ENCODE peak calls at places on chromosomes 6 and 20, in seven cellular contexts. O is adrenal gland; U is ascending aorta; L is CD8-positive, alpha-beta memory T cell; P is left ventricle myocardium inferior; X is A549; M is naive thymus-derived CD4-positive, alpha-beta T cell. F is an unnamed sample.

GRCh38 chr20:49287555-49288249 is 9.8 kb upstream of the ZNFX1 start:
- DNase-seq in L (no peak), P (no peak), X (no peak), M (no peak), U (no peak), O (no peak), F (no peak)

GRCh38 chr6:125066964-125067363 is 86.6 kb upstream of the TPD52L1 start:
- DNase-seq in U (no peak), L (no peak), M (peak; percentile 77), X (no peak), P (no peak), O (no peak), F (no peak)

GRCh38 chr6:119313937-119314893 is 35.3 kb downstream of the MAN1A1 start:
- DNase-seq in U (no peak), X (no peak), L (peak; percentile 75), M (peak; percentile 49), O (no peak), P (no peak), F (no peak)

GRCh38 chr6:19311786-19312185 is 525.4 kb upstream of the ID4 start:
- DNase-seq in P (no peak), X (no peak), O (no peak), L (no peak), U (no peak), M (no peak), F (no peak)

GRCh38 chr6:121201108-121201507 is 133.2 kb downstream of the TBC1D32 start:
- DNase-seq in O (no peak), U (no peak), P (no peak), L (no peak), M (no peak), X (no peak), F (no peak)

GRCh38 chr20:24502184-24502583 is 32.8 kb downstream of the SYNDIG1 start:
- DNase-seq in P (no peak), U (peak; percentile 75), O (peak; percentile 53), M (no peak), L (no peak), X (peak; percentile 47), F (no peak)

GRCh38 chr20:50969912-50970311 is 11.3 kb downstream of the MOCS3 start:
- DNase-seq in M (no peak), U (no peak), X (no peak), P (no peak), O (no peak), L (no peak), F (no peak)

GRCh38 chr6:124795879-124796838 is 166.1 kb upstream of the RNF217 start:
- DNase-seq in O (no peak), U (no peak), X (no peak), P (peak; percentile 22), M (no peak), L (no peak), F (no peak)

GRCh38 chr6:85714893-85715530 is 72.3 kb upstream of the SYNCRIP start:
- DNase-seq in U (no peak), L (no peak), X (no peak), M (no peak), P (no peak), O (no peak), F (no peak)
- H3K4me3 ChIP-seq in U (no peak overlapping the region), L (no peak overlapping the region), X (no peak overlapping the region), M (no peak overlapping the region), P (no peak overlapping the region), O (no peak overlapping the region), F (no peak overlapping the region)

GRCh38 chr20:1472556-1473243 is 6.1 kb upstream of the NSFL1C start:
- DNase-seq in O (no peak), M (no peak), L (no peak), P (no peak), U (no peak), X (no peak), F (no peak)

GRCh38 chr20:1473821-1474220 is 7.2 kb upstream of the NSFL1C start:
- DNase-seq in L (no peak), M (no peak), X (no peak), P (no peak), O (no peak), U (no peak), F (no peak)

GRCh38 chr20:1473244-1473635 is 6.6 kb upstream of the NSFL1C start:
- DNase-seq in X (no peak), M (no peak), P (no peak), L (no peak), U (no peak), O (no peak), F (no peak)

GRCh38 chr20:1474325-1474724 is 7.7 kb upstream of the NSFL1C start:
- DNase-seq in P (no peak), X (no peak), O (no peak), L (no peak), U (no peak), M (no peak), F (no peak)

DNA sequence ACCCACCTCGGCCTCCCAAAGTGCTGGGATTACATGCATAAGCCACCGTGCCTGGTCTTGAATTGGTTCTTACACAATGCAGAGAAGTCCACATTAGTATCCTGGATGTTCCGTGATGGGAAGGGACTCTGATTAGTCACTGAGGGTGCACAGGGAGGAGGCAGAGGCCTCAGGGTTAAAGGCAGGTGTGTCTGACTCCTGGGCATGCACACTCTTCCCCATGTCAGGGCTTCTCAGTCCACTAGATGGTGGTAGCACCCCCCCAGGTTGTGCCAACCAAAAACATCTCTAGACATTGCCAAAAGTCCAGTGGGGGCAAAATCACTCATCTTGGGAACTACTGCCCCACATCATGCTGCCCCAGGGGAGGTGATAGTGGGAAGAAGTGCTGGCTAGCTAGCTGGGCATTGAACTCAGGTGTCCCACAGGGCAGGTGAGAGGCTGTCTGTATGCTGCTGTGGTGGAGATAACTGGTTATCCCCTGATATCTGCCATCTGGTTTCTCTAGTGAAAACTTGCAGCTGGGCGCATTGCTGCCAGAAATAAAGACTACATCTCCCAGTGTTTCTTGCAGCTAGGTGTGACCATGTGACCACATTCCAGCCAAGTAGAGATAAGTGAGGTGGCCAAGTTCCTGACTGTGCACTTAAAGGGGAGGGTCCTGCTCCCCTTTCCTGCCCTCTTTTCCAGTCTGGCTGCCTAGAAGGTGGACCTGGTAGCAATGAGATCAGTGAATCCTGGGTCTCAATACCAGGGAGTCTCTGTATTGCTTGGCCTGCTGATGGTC is 8.4 kb upstream of the NSFL1C start:
- DNase-seq in M (no peak), L (no peak), O (no peak), U (no peak), X (no peak), P (no peak), F (no peak)
- H3K4me1 ChIP-seq in M (no peaks in the 10 kb centered on the region), L (no peaks in the 10 kb centered on the region), O (no peaks in the 10 kb centered on the region), U (peaks cover 9% of the 10 kb centered on the region), X (peaks cover 32% of the 10 kb centered on the region), P (peaks cover 3% of the 10 kb centered on the region), F (peaks cover 4% of the 10 kb centered on the region)

DNA sequence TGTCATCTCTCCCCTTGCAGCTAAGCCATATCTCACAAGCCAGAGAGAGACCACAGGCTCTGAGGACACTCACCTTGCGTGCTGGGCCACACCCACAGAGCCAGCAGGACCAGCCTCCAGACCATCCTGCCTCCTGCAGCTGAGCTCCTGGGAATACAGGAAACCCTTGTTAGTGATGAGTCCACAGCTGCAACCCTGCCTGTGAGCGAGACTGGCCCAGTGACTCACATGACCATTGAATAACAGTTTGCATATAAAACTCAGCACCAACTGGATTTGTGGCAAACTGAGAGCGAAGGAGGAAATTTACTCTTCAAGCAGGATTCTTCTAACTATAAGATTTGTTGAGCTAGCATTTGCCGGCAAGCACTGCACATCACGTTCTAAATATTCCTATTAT is 3.0 kb downstream of the THBS2 start:
- DNase-seq in M (no peak), U (peak; percentile 80), L (no peak), X (peak; percentile 2), O (no peak), P (no peak), F (no peak)
- H3K27ac ChIP-seq in M (no peak overlapping the region), U (peak overlapping the region; percentile 71), L (no peak overlapping the region), X (no peak overlapping the region), O (no peak overlapping the region), P (peak overlapping the region; percentile 22), F (no peak overlapping the region)

DNA sequence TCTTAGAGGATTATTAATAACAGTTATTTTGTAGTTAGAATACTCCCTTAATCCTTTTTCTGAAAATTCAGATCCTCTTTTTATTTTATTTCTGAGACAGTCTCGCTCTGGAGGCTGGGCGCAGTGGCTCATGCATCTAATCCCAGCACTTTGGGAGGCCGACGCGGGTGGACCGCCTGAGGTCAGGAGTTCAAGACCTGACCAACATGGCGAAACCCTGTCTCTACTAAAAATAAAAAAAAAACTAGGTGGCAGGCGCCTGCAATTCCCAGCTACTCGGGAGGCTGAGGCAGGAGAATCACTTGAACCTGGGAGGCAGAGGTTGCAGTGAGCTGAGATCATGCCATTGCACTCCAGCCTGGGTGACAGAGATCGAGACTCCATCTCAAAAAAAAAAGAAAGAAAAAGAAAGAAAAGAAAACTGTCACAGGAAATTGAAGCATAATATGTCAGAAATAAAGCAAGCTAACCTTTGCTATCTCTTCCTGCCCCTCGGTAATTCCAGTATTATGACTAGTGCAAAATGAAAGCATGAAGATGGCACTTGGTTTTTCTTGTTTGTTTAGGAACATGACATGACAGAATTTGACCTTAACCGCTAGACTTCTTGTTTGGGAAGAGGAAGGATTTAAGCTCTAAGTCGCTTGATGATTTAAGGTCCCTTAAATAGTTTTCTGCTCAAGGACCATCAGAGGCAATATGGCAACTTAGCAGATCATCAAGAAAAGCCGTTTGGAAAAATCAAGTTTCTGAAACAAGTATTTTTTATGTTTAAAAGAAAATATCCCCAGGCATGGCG is 1.8 kb upstream of the RBM39 start:
- DNase-seq in U (no peak), O (no peak), P (no peak), M (peak; percentile 35), X (no peak), L (no peak), F (no peak)
- H3K4me3 ChIP-seq in U (no peak overlapping the region), O (peak overlapping the region; percentile 73), P (peak overlapping the region; percentile 93), M (peak overlapping the region; percentile 87), X (peak overlapping the region; percentile 68), L (peak overlapping the region; percentile 77), F (peak overlapping the region; percentile 99)

DNA sequence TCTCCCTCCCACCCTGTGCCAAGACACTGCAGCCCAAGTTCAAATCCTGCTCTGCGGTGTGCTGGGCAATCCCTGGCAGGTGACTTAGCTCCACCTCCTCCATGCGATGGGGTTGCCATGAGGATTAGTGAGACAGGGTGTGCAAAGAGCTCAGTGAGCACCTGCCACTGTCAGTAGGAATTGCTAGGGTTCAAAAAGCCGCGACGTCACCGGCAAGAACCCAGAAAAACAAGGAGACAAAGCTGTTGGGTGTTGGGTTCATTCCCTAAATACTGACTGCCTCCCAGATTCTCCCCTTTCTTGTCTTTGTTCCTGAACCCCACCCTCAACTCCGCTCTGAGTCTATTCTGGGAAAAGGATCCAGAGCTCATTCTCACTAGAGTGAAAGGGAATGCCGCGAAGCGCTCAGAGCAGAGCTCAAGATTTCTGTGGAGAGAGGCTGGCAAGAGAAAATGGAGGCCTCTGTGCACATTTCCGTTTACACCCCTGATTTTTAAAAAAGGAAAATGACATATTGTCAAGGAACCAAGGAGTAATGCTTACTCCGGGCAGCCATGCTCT is 13.3 kb downstream of the PMEPA1 start:
- DNase-seq in M (no peak), U (no peak), X (no peak), L (no peak), O (no peak), P (no peak), F (no peak)
- H3K4me1 ChIP-seq in M (no peaks in the 10 kb centered on the region), U (peaks cover 90% of the 10 kb centered on the region), X (peaks cover 95% of the 10 kb centered on the region), L (no peaks in the 10 kb centered on the region), O (no peaks in the 10 kb centered on the region), P (peaks cover 58% of the 10 kb centered on the region), F (peaks cover 43% of the 10 kb centered on the region)

F was measured in thoracic aorta.